ENCODE peak calls at places on chromosome 17, in nine cellular contexts. One of them, this sample, is unnamed.

GRCh38 chr17:60006160-60006559 is 41.6 kb upstream of the RNFT1 start:
- DNase-seq in stromal cell of bone marrow: no peak
- DNase-seq in HTR-8/SVneo: no peak
- DNase-seq in OCI-LY7: no peak
- DNase-seq in posterior cingulate gyrus: no peak
- DNase-seq in T-helper 2 cell: no peak
- DNase-seq in GM13976: peak
- DNase-seq in anterior cingulate cortex: no peak
- DNase-seq in CD8-positive, alpha-beta T cell: no peak
- DNase-seq in this sample: no peak

GRCh38 chr17:38344127-38344745 is 480 bp upstream of the GPR179 start:
- DNase-seq in stromal cell of bone marrow: no peak
- DNase-seq in HTR-8/SVneo: no peak
- DNase-seq in OCI-LY7: no peak
- DNase-seq in posterior cingulate gyrus: no peak
- DNase-seq in T-helper 2 cell: no peak
- DNase-seq in GM13976: no peak
- DNase-seq in anterior cingulate cortex: no peak
- DNase-seq in CD8-positive, alpha-beta T cell: no peak
- DNase-seq in this sample: no peak

GRCh38 chr17:57113656-57114055 is 28.6 kb downstream of the AKAP1 start:
- DNase-seq in stromal cell of bone marrow: no peak
- DNase-seq in HTR-8/SVneo: no peak
- DNase-seq in OCI-LY7: no peak
- DNase-seq in posterior cingulate gyrus: no peak
- DNase-seq in T-helper 2 cell: no peak
- DNase-seq in GM13976: no peak
- DNase-seq in anterior cingulate cortex: no peak
- DNase-seq in CD8-positive, alpha-beta T cell: no peak
- DNase-seq in this sample: no peak

GRCh38 chr17:32265896-32266388 is 310 bp downstream of the RHBDL3 start:
- DNase-seq in stromal cell of bone marrow: no peak
- DNase-seq in HTR-8/SVneo: no peak
- DNase-seq in OCI-LY7: no peak
- DNase-seq in posterior cingulate gyrus: no peak
- DNase-seq in T-helper 2 cell: no peak
- DNase-seq in GM13976: no peak
- DNase-seq in anterior cingulate cortex: no peak
- DNase-seq in CD8-positive, alpha-beta T cell: no peak
- DNase-seq in this sample: no peak

GRCh38 chr17:2183346-2183745 is 120.2 kb downstream of the SMG6 start:
- DNase-seq in stromal cell of bone marrow: no peak
- DNase-seq in HTR-8/SVneo: no peak
- DNase-seq in OCI-LY7: no peak
- DNase-seq in posterior cingulate gyrus: no peak
- DNase-seq in T-helper 2 cell: no peak
- DNase-seq in GM13976: no peak
- DNase-seq in anterior cingulate cortex: no peak
- DNase-seq in CD8-positive, alpha-beta T cell: no peak
- DNase-seq in this sample: no peak

GRCh38 chr17:41972571-41973411 is 6.2 kb downstream of the CNP start:
- DNase-seq in stromal cell of bone marrow: no peak
- DNase-seq in HTR-8/SVneo: no peak
- DNase-seq in OCI-LY7: no peak
- DNase-seq in posterior cingulate gyrus: peak
- DNase-seq in T-helper 2 cell: no peak
- DNase-seq in GM13976: no peak
- DNase-seq in anterior cingulate cortex: no peak
- DNase-seq in CD8-positive, alpha-beta T cell: no peak
- DNase-seq in this sample: peak

GRCh38 chr17:10161392-10161791 is 37.0 kb downstream of the GAS7 start:
- DNase-seq in stromal cell of bone marrow: no peak
- DNase-seq in HTR-8/SVneo: no peak
- DNase-seq in OCI-LY7: no peak
- DNase-seq in posterior cingulate gyrus: peak
- DNase-seq in T-helper 2 cell: no peak
- DNase-seq in GM13976: no peak
- DNase-seq in anterior cingulate cortex: no peak
- DNase-seq in CD8-positive, alpha-beta T cell: no peak
- DNase-seq in this sample: no peak

GRCh38 chr17:59357929-59358328 is 26.5 kb downstream of the YPEL2 start:
- DNase-seq in stromal cell of bone marrow: peak
- DNase-seq in HTR-8/SVneo: peak
- DNase-seq in OCI-LY7: no peak
- DNase-seq in posterior cingulate gyrus: no peak
- DNase-seq in T-helper 2 cell: no peak
- DNase-seq in GM13976: no peak
- DNase-seq in anterior cingulate cortex: no peak
- DNase-seq in CD8-positive, alpha-beta T cell: no peak
- DNase-seq in this sample: no peak

GRCh38 chr17:50180066-50180465 is 14.3 kb downstream of the SGCA start:
- DNase-seq in stromal cell of bone marrow: no peak
- DNase-seq in HTR-8/SVneo: no peak
- DNase-seq in OCI-LY7: no peak
- DNase-seq in posterior cingulate gyrus: peak
- DNase-seq in T-helper 2 cell: no peak
- DNase-seq in GM13976: no peak
- DNase-seq in anterior cingulate cortex: no peak
- DNase-seq in CD8-positive, alpha-beta T cell: no peak
- DNase-seq in this sample: no peak

GRCh38 chr17:73343168-73343634 is 31.4 kb upstream of the CDC42EP4 start:
- DNase-seq in stromal cell of bone marrow: peak
- DNase-seq in HTR-8/SVneo: peak
- DNase-seq in OCI-LY7: no peak
- DNase-seq in posterior cingulate gyrus: peak
- DNase-seq in T-helper 2 cell: no peak
- DNase-seq in GM13976: no peak
- DNase-seq in anterior cingulate cortex: peak
- DNase-seq in CD8-positive, alpha-beta T cell: no peak
- DNase-seq in this sample: no peak

GRCh38 chr17:50063516-50064252 is 7.8 kb downstream of the ITGA3 start:
- DNase-seq in stromal cell of bone marrow: no peak
- DNase-seq in HTR-8/SVneo: no peak
- DNase-seq in OCI-LY7: no peak
- DNase-seq in posterior cingulate gyrus: peak
- DNase-seq in T-helper 2 cell: no peak
- DNase-seq in GM13976: no peak
- DNase-seq in anterior cingulate cortex: no peak
- DNase-seq in CD8-positive, alpha-beta T cell: no peak
- DNase-seq in this sample: no peak

GRCh38 chr17:49224198-49224996 is 6.2 kb downstream of the PHOSPHO1 start:
- DNase-seq in stromal cell of bone marrow: no peak
- DNase-seq in HTR-8/SVneo: no peak
- DNase-seq in OCI-LY7: peak
- DNase-seq in posterior cingulate gyrus: no peak
- DNase-seq in T-helper 2 cell: peak
- DNase-seq in GM13976: no peak
- DNase-seq in anterior cingulate cortex: no peak
- DNase-seq in CD8-positive, alpha-beta T cell: no peak
- DNase-seq in this sample: peak

GRCh38 chr17:18968945-18969887 is 17.3 kb downstream of the SLC5A10 start:
- DNase-seq in stromal cell of bone marrow: no peak
- DNase-seq in HTR-8/SVneo: no peak
- DNase-seq in OCI-LY7: no peak
- DNase-seq in posterior cingulate gyrus: no peak
- DNase-seq in T-helper 2 cell: no peak
- DNase-seq in GM13976: no peak
- DNase-seq in anterior cingulate cortex: no peak
- DNase-seq in CD8-positive, alpha-beta T cell: no peak
- DNase-seq in this sample: no peak

GRCh38 chr17:57678393-57678792 is 66.7 kb downstream of the CCDC182 start:
- DNase-seq in stromal cell of bone marrow: no peak
- DNase-seq in HTR-8/SVneo: no peak
- DNase-seq in OCI-LY7: no peak
- DNase-seq in posterior cingulate gyrus: no peak
- DNase-seq in T-helper 2 cell: no peak
- DNase-seq in GM13976: peak
- DNase-seq in anterior cingulate cortex: no peak
- DNase-seq in CD8-positive, alpha-beta T cell: no peak
- DNase-seq in this sample: no peak